ENCODE peak calls at places on chromosome 2, in eight cellular contexts. X is activated CD8-positive, alpha-beta memory T cell treated with anti-CD3 and anti-CD28 coated beads for 48 hours; C is uterus; L is Calu3; E is endothelial cell; G is Ammon's horn; V is sciatic nerve; F is MV-4-11. Z is an unnamed sample.

GRCh38 chr2:157168501-157168900 is 89.0 kb upstream of the GALNT5 start:
- DNase-seq in G (no peak), F (no peak), L (no peak), X (no peak), C (no peak), E (no peak), V (no peak), Z (no peak)

GRCh38 chr2:98464772-98465310 is 20.2 kb downstream of the INPP4A start:
- DNase-seq in L (no peak), F (peak; percentile 99), G (peak; percentile 45), E (no peak), V (no peak), C (no peak), X (no peak), Z (no peak)

GRCh38 chr2:234632527-234633391 is 135.9 kb upstream of the ARL4C start:
- DNase-seq in X (no peak), E (no peak), G (no peak), V (no peak), C (no peak), L (no peak), F (no peak), Z (no peak)

GRCh38 chr2:165877565-165878550 is 75.7 kb downstream of the TTC21B start:
- DNase-seq in V (no peak), G (no peak), E (no peak), X (no peak), C (no peak), F (peak; percentile 87), L (no peak), Z (no peak)

GRCh38 chr2:235616846-235617245 is 123.0 kb downstream of the AGAP1 start:
- DNase-seq in L (no peak), E (no peak), C (no peak), V (no peak), G (no peak), X (no peak), F (no peak), Z (no peak)

GRCh38 chr2:28419705-28420270 is 27.1 kb downstream of the FOSL2 start:
- DNase-seq in L (no peak), E (no peak), V (no peak), G (no peak), F (no peak), C (no peak), X (no peak), Z (peak; percentile 38)

GRCh38 chr2:37721219-37721600 is 49.8 kb upstream of the CDC42EP3 start:
- DNase-seq in C (no peak), E (no peak), F (no peak), X (no peak), V (no peak), L (no peak), G (no peak), Z (no peak)

GRCh38 chr2:189654641-189655040 is 6.6 kb upstream of the ASNSD1 start:
- DNase-seq in V (no peak), L (no peak), E (no peak), F (no peak), C (no peak), G (no peak), X (no peak), Z (no peak)

GRCh38 chr2:45823723-45824206 is 172.3 kb downstream of the PRKCE start:
- DNase-seq in V (no peak), F (no peak), L (no peak), G (peak; percentile 85), X (no peak), C (peak; percentile 47), E (no peak), Z (peak; percentile 83)

GRCh38 chr2:220228310-220229006 is 601.0 kb downstream of the SLC4A3 start:
- DNase-seq in L (peak; percentile 81), E (no peak), X (no peak), V (no peak), C (no peak), F (peak; percentile 72), G (no peak), Z (no peak)

GRCh38 chr2:201129044-201129505 is 13.1 kb downstream of the CFLAR start:
- DNase-seq in C (no peak), E (no peak), V (no peak), G (no peak), L (peak; percentile 80), F (peak; percentile 73), X (peak; percentile 17), Z (no peak)

GRCh38 chr2:198137733-198138132 is 333.3 kb downstream of the PLCL1 start:
- DNase-seq in F (no peak), E (no peak), X (no peak), L (no peak), V (no peak), C (no peak), G (no peak), Z (no peak)

GRCh38 chr2:8484502-8485283 is 197.2 kb upstream of the ID2 start:
- DNase-seq in L (no peak), V (peak; percentile 9), X (no peak), F (no peak), C (no peak), G (no peak), E (no peak), Z (peak; percentile 28)

GRCh38 chr2:148021059-148021985 is at the start of gene MBD5:
- DNase-seq in G (peak; percentile 62), V (peak; percentile 63), E (peak; percentile 46), C (no peak), L (peak; percentile 14), F (peak; percentile 30), X (no peak), Z (peak; percentile 30)

GRCh38 chr2:110099036-110099420 is 16.6 kb downstream of the MALL start:
- DNase-seq in X (no peak), G (no peak), V (no peak), F (no peak), C (no peak), E (no peak), L (no peak), Z (no peak)

GRCh38 chr2:183614797-183615429 is 490.7 kb downstream of the NUP35 start:
- DNase-seq in L (no peak), G (peak; percentile 11), C (no peak), F (no peak), X (no peak), V (no peak), E (no peak), Z (no peak)

GRCh38 chr2:228917195-228917594 is 353.9 kb downstream of the PID1 start:
- DNase-seq in G (no peak), E (no peak), C (no peak), V (no peak), L (no peak), F (no peak), X (no peak), Z (no peak)

GRCh38 chr2:225534697-225535096 is 135.2 kb downstream of the NYAP2 start:
- DNase-seq in C (no peak), L (no peak), G (no peak), F (no peak), E (no peak), X (no peak), V (no peak), Z (no peak)

GRCh38 chr2:43038034-43038719 is 188.2 kb downstream of the ZFP36L2 start:
- DNase-seq in G (no peak), V (peak; percentile 56), E (no peak), X (no peak), F (no peak), L (no peak), C (peak; percentile 75), Z (no peak)

GRCh38 chr2:191835539-191836350 is 11.1 kb downstream of the CAVIN2 start:
- DNase-seq in E (no peak), X (no peak), F (no peak), V (no peak), G (no peak), L (no peak), C (no peak), Z (no peak)

GRCh38 chr2:214193943-214194342 is 216.9 kb upstream of the VWC2L start:
- DNase-seq in G (no peak), X (no peak), L (no peak), C (no peak), F (no peak), E (no peak), V (no peak), Z (no peak)

GRCh38 chr2:213010106-213010779 is 141.2 kb downstream of the IKZF2 start:
- DNase-seq in E (no peak), F (no peak), G (no peak), V (no peak), L (no peak), C (no peak), X (no peak), Z (no peak)

GRCh38 chr2:7915302-7916200 is 766.3 kb upstream of the ID2 start:
- DNase-seq in X (no peak), C (no peak), L (no peak), F (no peak), E (no peak), V (no peak), G (no peak), Z (no peak)

GRCh38 chr2:219701847-219702634 is 74.6 kb downstream of the SLC4A3 start:
- DNase-seq in X (no peak), E (no peak), L (no peak), G (peak; percentile 59), F (no peak), V (no peak), C (no peak), Z (no peak)

GRCh38 chr2:46082531-46083485 is 214.4 kb upstream of the EPAS1 start:
- DNase-seq in G (no peak), V (no peak), C (no peak), E (no peak), X (no peak), L (no peak), F (peak; percentile 95), Z (no peak)

GRCh38 chr2:238092486-238093035 is 7.6 kb upstream of the ESPNL start:
- DNase-seq in C (no peak), F (no peak), E (no peak), L (no peak), X (no peak), V (peak; percentile 36), G (no peak), Z (no peak)

GRCh38 chr2:17373041-17373440 is 145.2 kb downstream of the RAD51AP2 start:
- DNase-seq in X (no peak), G (no peak), L (no peak), E (no peak), F (no peak), V (no peak), C (no peak), Z (no peak)

GRCh38 chr2:29475446-29476006 is 360.3 kb downstream of the CLIP4 start:
- DNase-seq in X (no peak), E (no peak), L (no peak), V (no peak), F (no peak), G (peak; percentile 5), C (no peak), Z (no peak)

GRCh38 chr2:167212054-167212648 is 323.9 kb downstream of the XIRP2 start:
- DNase-seq in V (no peak), G (peak; percentile 33), E (peak; percentile 56), X (no peak), F (peak; percentile 50), C (no peak), L (peak; percentile 71), Z (no peak)

GRCh38 chr2:96470636-96471035 is 34.5 kb downstream of the NEURL3 start:
- DNase-seq in G (peak; percentile 39), V (peak; percentile 69), X (peak; percentile 54), F (no peak), L (peak; percentile 84), E (peak; percentile 72), C (no peak), Z (no peak)

GRCh38 chr2:187037310-187037709 is 188.3 kb upstream of the ZSWIM2 start:
- DNase-seq in F (no peak), E (no peak), X (no peak), L (no peak), G (no peak), V (no peak), C (no peak), Z (no peak)

GRCh38 chr2:201618744-201619654 is 24.3 kb downstream of the TMEM237 start:
- DNase-seq in C (peak; percentile 75), F (no peak), X (no peak), L (no peak), E (peak; percentile 18), G (peak; percentile 28), V (peak; percentile 80), Z (peak; percentile 83)

GRCh38 chr2:127128508-127128907 is 21.6 kb upstream of the BIN1 start:
- DNase-seq in C (no peak), E (no peak), V (no peak), L (peak; percentile 74), F (peak; percentile 91), X (no peak), G (peak; percentile 72), Z (no peak)

GRCh38 chr2:152369176-152369860 is 34.3 kb downstream of the FMNL2 start:
- DNase-seq in C (no peak), E (no peak), X (no peak), L (no peak), G (no peak), F (no peak), V (no peak), Z (no peak)